ENCODE peak calls at places on chromosome 15, in five cellular contexts. One of them, this sample, is unnamed.

GRCh38 chr15:74793135-74794028 is 11.5 kb downstream of the CSK start:
- DNase-seq in heart left ventricle: no peak
- DNase-seq in Panc1: no peak
- DNase-seq in epithelial cell of esophagus: peak
- DNase-seq in HCT116: no peak
- DNase-seq in this sample: no peak

GRCh38 chr15:51844747-51845426 is 15.4 kb downstream of the TMOD3 start:
- DNase-seq in Panc1: no peak
- DNase-seq in epithelial cell of esophagus: no peak
- DNase-seq in heart left ventricle: no peak
- DNase-seq in HCT116: no peak
- DNase-seq in this sample: no peak

GRCh38 chr15:100284191-100284590 is 57.6 kb downstream of the ADAMTS17 start:
- DNase-seq in epithelial cell of esophagus: peak
- DNase-seq in HCT116: no peak
- DNase-seq in Panc1: no peak
- DNase-seq in heart left ventricle: no peak
- DNase-seq in this sample: no peak

GRCh38 chr15:57330619-57331018 is 45.7 kb upstream of the CGNL1 start:
- DNase-seq in HCT116: no peak
- DNase-seq in Panc1: no peak
- DNase-seq in epithelial cell of esophagus: no peak
- DNase-seq in heart left ventricle: no peak
- DNase-seq in this sample: no peak

GRCh38 chr15:39075311-39075710 is 505.6 kb upstream of the THBS1 start:
- DNase-seq in epithelial cell of esophagus: no peak
- DNase-seq in heart left ventricle: no peak
- DNase-seq in Panc1: no peak
- DNase-seq in HCT116: no peak
- DNase-seq in this sample: no peak

GRCh38 chr15:78907577-78907976 is 34.9 kb downstream of the MORF4L1 start:
- DNase-seq in heart left ventricle: no peak
- DNase-seq in HCT116: no peak
- DNase-seq in Panc1: no peak
- DNase-seq in epithelial cell of esophagus: no peak
- DNase-seq in this sample: no peak

GRCh38 chr15:58839485-58839884 is 68.4 kb downstream of the MINDY2 start:
- DNase-seq in epithelial cell of esophagus: peak
- DNase-seq in heart left ventricle: no peak
- DNase-seq in Panc1: no peak
- DNase-seq in HCT116: no peak
- DNase-seq in this sample: no peak

GRCh38 chr15:54820811-54821210 is 375.9 kb downstream of the RSL24D1 start:
- DNase-seq in epithelial cell of esophagus: no peak
- DNase-seq in heart left ventricle: no peak
- DNase-seq in Panc1: no peak
- DNase-seq in HCT116: no peak
- DNase-seq in this sample: no peak

GRCh38 chr15:38069506-38069905 is 135.1 kb downstream of the TMCO5A start:
- DNase-seq in HCT116: no peak
- DNase-seq in Panc1: no peak
- DNase-seq in heart left ventricle: no peak
- DNase-seq in epithelial cell of esophagus: peak
- DNase-seq in this sample: no peak

GRCh38 chr15:27878841-27879240 is 220.3 kb downstream of the OCA2 start:
- DNase-seq in HCT116: no peak
- DNase-seq in Panc1: no peak
- DNase-seq in heart left ventricle: no peak
- DNase-seq in epithelial cell of esophagus: peak
- DNase-seq in this sample: no peak

GRCh38 chr15:61489571-61489970 is 260.5 kb upstream of the RORA start:
- DNase-seq in HCT116: no peak
- DNase-seq in epithelial cell of esophagus: no peak
- DNase-seq in Panc1: no peak
- DNase-seq in heart left ventricle: no peak
- DNase-seq in this sample: no peak

DNA sequence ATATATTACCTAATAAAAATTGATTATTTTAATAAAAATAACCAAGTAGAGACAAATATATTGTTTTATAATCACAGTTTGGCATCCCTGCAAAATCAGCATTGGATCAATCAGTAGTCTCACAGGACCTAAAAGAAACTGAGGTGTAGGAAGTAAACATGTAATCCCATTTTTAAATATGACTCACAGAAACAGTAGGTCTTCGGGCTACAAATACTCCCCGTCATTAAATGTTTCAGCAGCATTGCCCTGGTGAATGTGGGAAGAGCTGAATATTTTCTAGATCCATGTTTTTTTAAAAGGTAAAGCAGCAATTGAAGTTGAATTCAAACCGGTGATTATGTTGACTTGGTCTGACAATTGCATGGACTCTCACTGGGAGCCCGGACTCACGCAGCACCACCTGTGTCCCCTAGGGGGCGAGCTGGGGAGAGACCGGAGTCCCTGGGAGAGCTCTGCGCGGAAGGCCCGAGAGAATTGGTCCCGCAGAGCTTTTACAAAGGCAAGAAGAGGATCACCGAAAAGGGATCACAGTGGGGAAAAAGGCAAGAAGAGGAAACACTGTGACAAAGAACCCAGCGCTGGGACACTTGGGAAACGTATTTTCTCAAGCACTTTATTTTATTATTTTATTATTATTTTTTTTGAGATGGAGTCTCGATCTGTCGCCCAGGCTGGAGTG is 17.2 kb upstream of the USP3 start:
- DNase-seq in heart left ventricle: peak
- DNase-seq in Panc1: no peak
- DNase-seq in epithelial cell of esophagus: peak
- DNase-seq in HCT116: peak
- DNase-seq in this sample: no peak
- H3K4me3 ChIP-seq in heart left ventricle: no peak
- H3K4me3 ChIP-seq in Panc1: no peak
- H3K4me3 ChIP-seq in epithelial cell of esophagus: no peak
- H3K4me3 ChIP-seq in HCT116: peak
- H3K4me3 ChIP-seq in this sample: peak

GRCh38 chr15:86929461-86929860 is 849.8 kb downstream of the AGBL1 start:
- DNase-seq in heart left ventricle: no peak
- DNase-seq in Panc1: no peak
- DNase-seq in HCT116: no peak
- DNase-seq in epithelial cell of esophagus: no peak
- DNase-seq in this sample: no peak
- TF ChIP-seq CTCF in heart left ventricle: no peak
- TF ChIP-seq CTCF in Panc1: no peak
- TF ChIP-seq CTCF in HCT116: no peak
- TF ChIP-seq CTCF in epithelial cell of esophagus: no peak
- TF ChIP-seq CTCF in this sample: no peak

GRCh38 chr15:72229076-72229946 is 1.7 kb downstream of the PKM start:
- DNase-seq in epithelial cell of esophagus: peak
- DNase-seq in heart left ventricle: no peak
- DNase-seq in Panc1: no peak
- DNase-seq in HCT116: no peak
- DNase-seq in this sample: no peak

GRCh38 chr15:72227192-72227586 is 3.8 kb downstream of the PKM start:
- DNase-seq in HCT116: peak
- DNase-seq in Panc1: no peak
- DNase-seq in heart left ventricle: no peak
- DNase-seq in epithelial cell of esophagus: peak
- DNase-seq in this sample: no peak

GRCh38 chr15:72229947-72230196 is 1.1 kb downstream of the PKM start:
- DNase-seq in HCT116: no peak
- DNase-seq in epithelial cell of esophagus: no peak
- DNase-seq in heart left ventricle: no peak
- DNase-seq in Panc1: no peak
- DNase-seq in this sample: no peak

GRCh38 chr15:72230197-72231065 is 559 bp downstream of the PKM start:
- DNase-seq in Panc1: no peak
- DNase-seq in heart left ventricle: peak
- DNase-seq in epithelial cell of esophagus: peak
- DNase-seq in HCT116: no peak
- DNase-seq in this sample: peak

DNA sequence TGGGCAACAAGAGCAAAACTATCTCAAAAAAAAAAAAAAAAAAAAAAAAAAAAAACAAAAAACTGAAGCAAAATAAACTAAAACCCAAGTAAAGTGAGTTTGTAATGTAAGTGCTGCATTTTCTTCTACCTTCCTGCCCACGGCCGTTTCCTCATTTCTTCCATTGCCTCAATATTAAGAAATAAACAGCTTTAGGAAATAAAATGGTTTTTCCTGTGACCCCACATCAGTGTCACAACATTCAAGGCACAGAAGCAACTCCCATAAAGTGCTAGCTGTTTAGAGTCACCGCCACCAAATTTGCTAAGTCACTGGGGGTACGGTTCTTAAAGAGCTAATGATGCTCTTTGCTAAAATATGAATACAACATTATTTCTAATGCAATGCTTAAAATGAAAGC is 3.3 kb downstream of the PKM start:
- DNase-seq in Panc1: no peak
- DNase-seq in HCT116: no peak
- DNase-seq in epithelial cell of esophagus: no peak
- DNase-seq in heart left ventricle: no peak
- DNase-seq in this sample: no peak
- H3K4me3 ChIP-seq in Panc1: peak
- H3K4me3 ChIP-seq in HCT116: peak
- H3K4me3 ChIP-seq in epithelial cell of esophagus: peak
- H3K4me3 ChIP-seq in heart left ventricle: no peak
- H3K4me3 ChIP-seq in this sample: peak

GRCh38 chr15:67083135-67083766 is 17.8 kb downstream of the SMAD3 start:
- DNase-seq in heart left ventricle: no peak
- DNase-seq in Panc1: no peak
- DNase-seq in epithelial cell of esophagus: no peak
- DNase-seq in HCT116: no peak
- DNase-seq in this sample: no peak

GRCh38 chr15:67082007-67082536 is 16.7 kb downstream of the SMAD3 start:
- DNase-seq in heart left ventricle: no peak
- DNase-seq in epithelial cell of esophagus: no peak
- DNase-seq in Panc1: no peak
- DNase-seq in HCT116: no peak
- DNase-seq in this sample: no peak

GRCh38 chr15:67079361-67079760 is 14.0 kb downstream of the SMAD3 start:
- DNase-seq in heart left ventricle: no peak
- DNase-seq in Panc1: no peak
- DNase-seq in HCT116: no peak
- DNase-seq in epithelial cell of esophagus: peak
- DNase-seq in this sample: no peak

GRCh38 chr15:67080118-67080899 is 14.9 kb downstream of the SMAD3 start:
- DNase-seq in HCT116: no peak
- DNase-seq in epithelial cell of esophagus: no peak
- DNase-seq in Panc1: no peak
- DNase-seq in heart left ventricle: no peak
- DNase-seq in this sample: no peak

DNA sequence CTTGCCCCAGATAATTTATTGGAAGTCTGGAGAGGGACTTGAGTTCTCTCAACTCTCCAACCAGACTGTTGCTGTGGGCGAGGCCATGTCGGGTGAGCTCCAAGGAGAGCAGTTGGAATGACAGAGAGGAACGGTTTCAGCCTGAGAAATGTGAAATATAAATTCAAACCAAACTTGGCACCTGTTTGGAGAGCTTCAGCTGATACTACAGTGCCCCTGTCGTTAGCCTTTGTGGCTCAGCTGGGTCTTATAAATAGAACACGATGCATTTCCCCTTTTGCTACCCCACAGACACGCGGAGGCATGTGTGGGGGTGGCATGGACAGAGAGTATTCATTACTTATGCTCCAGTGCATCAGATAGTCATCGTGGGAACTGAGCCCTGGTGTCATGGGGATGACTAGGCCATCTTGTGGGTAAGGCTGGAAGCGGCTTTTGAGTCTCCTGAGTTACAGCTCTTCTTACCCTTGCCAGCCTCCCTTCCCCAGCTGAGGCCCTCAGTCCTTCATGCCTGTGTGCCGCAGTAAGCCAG is 15.6 kb downstream of the SMAD3 start:
- DNase-seq in heart left ventricle: peak
- DNase-seq in HCT116: no peak
- DNase-seq in epithelial cell of esophagus: peak
- DNase-seq in Panc1: no peak
- DNase-seq in this sample: peak
- TF ChIP-seq CTCF in heart left ventricle: no peak
- TF ChIP-seq CTCF in HCT116: no peak
- TF ChIP-seq CTCF in epithelial cell of esophagus: peak
- TF ChIP-seq CTCF in Panc1: peak
- TF ChIP-seq CTCF in this sample: peak

DNA sequence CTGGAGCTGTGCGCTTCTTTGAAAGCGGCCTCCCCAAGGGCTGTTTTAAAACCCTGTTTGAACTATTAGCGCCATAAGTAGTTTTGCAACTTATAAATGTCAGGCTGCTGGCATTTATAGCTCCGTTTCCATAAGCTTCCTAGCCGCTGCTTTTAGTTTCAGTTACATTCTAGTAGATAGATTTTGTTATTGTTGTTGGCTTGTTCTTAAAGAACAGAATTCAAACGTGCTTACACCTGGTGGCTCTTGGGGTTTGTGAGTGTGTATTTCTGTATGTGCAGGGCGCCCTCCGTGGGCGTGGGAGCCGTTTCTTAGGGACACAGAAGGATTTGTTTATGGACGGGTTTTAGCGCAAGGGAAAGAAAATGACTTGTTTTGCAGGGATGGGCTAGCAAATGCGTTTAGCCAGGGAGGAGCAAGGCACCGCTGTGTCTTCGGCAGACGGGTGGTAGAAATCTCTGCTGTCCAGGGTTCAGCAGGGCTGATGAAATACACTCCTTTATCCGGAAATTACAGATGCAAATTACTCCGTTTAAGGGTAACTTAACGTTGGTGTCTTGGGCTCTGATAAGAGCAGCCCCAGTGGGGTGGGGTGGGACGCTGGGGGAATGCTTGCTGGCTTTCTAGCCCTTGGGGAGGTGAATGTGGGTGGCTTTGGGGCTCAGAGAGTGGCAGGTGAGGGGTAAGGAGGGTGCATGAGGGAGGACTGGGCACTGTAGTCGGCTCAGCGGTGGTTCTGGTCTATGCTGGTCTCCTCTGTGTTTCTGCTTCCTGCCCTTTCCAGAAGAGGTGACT is 701 bp downstream of the SV2B start:
- DNase-seq in epithelial cell of esophagus: peak
- DNase-seq in HCT116: no peak
- DNase-seq in Panc1: no peak
- DNase-seq in heart left ventricle: no peak
- DNase-seq in this sample: no peak
- H3K4me3 ChIP-seq in epithelial cell of esophagus: peak
- H3K4me3 ChIP-seq in HCT116: no peak
- H3K4me3 ChIP-seq in Panc1: peak
- H3K4me3 ChIP-seq in heart left ventricle: peak
- H3K4me3 ChIP-seq in this sample: peak

DNA sequence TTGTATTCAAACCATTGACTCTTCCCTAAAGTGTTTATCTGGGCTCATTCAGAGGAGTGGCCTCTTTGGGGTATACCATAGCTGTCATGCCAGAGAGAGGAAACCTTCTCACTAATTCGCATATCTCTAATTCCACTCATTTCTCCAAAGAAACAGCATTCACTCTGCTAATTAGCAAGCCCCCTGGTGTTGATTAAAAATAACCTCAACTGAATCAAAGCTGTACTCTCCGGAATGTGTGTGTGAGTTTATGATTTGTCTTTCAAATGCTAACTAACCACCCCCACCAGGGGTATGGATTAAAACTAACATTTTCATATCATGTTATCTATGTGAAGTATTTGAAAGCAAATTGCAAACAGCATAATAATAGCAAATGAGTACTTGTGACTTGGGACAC is 45.5 kb downstream of the PAQR5 start:
- DNase-seq in Panc1: no peak
- DNase-seq in epithelial cell of esophagus: no peak
- DNase-seq in HCT116: no peak
- DNase-seq in heart left ventricle: no peak
- DNase-seq in this sample: no peak
- TF ChIP-seq CTCF in Panc1: no peak
- TF ChIP-seq CTCF in epithelial cell of esophagus: no peak
- TF ChIP-seq CTCF in HCT116: no peak
- TF ChIP-seq CTCF in heart left ventricle: no peak
- TF ChIP-seq CTCF in this sample: no peak

This sample was measured in GM12864.